ENCODE peak calls at places on chromosomes 1 and 21, in four cellular contexts. One of them, this sample, is unnamed.
A peak's percentile ranks its signal among the peaks of the same experiment; 100 is the strongest.

GRCh38 chr1:227317541-227318002 is 720 bp downstream of the CDC42BPA start:
- DNase-seq in astrocyte: peak; percentile 49
- DNase-seq in mesenchymal stem cell: peak; percentile 84
- DNase-seq in colonic mucosa: peak; percentile 65
- DNase-seq in this sample: peak; percentile 56

GRCh38 chr1:44293761-44294315 is 61.2 kb downstream of the ERI3 start:
- DNase-seq in astrocyte: no peak
- DNase-seq in mesenchymal stem cell: no peak
- DNase-seq in colonic mucosa: peak; percentile 62
- DNase-seq in this sample: no peak

GRCh38 chr1:31238986-31239613 is 587 bp downstream of the NKAIN1 start:
- DNase-seq in astrocyte: no peak
- DNase-seq in mesenchymal stem cell: peak; percentile 35
- DNase-seq in colonic mucosa: peak; percentile 27
- DNase-seq in this sample: peak; percentile 29

GRCh38 chr1:90391116-90391515 is 326.0 kb downstream of the BARHL2 start:
- DNase-seq in astrocyte: peak; percentile 72
- DNase-seq in mesenchymal stem cell: no peak
- DNase-seq in colonic mucosa: no peak
- DNase-seq in this sample: peak; percentile 46

GRCh38 chr1:25020851-25021585 is 90.9 kb upstream of the RUNX3 start:
- DNase-seq in astrocyte: no peak
- DNase-seq in mesenchymal stem cell: no peak
- DNase-seq in colonic mucosa: no peak
- DNase-seq in this sample: no peak

GRCh38 chr1:44154665-44155064 is 13.2 kb upstream of the KLF18 start:
- DNase-seq in astrocyte: peak; percentile 6
- DNase-seq in mesenchymal stem cell: no peak
- DNase-seq in colonic mucosa: no peak
- DNase-seq in this sample: peak; percentile 13

GRCh38 chr1:70627910-70628309 is 216.8 kb downstream of the CTH start:
- DNase-seq in astrocyte: no peak
- DNase-seq in mesenchymal stem cell: no peak
- DNase-seq in colonic mucosa: no peak
- DNase-seq in this sample: peak; percentile 37

GRCh38 chr1:161162052-161162451 is 2.8 kb downstream of the USP21 start:
- DNase-seq in astrocyte: no peak
- DNase-seq in mesenchymal stem cell: no peak
- DNase-seq in colonic mucosa: no peak
- DNase-seq in this sample: no peak

GRCh38 chr21:46368533-46369285 is 44.8 kb downstream of the PCNT start:
- DNase-seq in astrocyte: no peak
- DNase-seq in mesenchymal stem cell: no peak
- DNase-seq in colonic mucosa: no peak
- DNase-seq in this sample: no peak

GRCh38 chr1:182444497-182444896 is 5.4 kb upstream of the RGSL1 start:
- DNase-seq in astrocyte: no peak
- DNase-seq in mesenchymal stem cell: no peak
- DNase-seq in colonic mucosa: no peak
- DNase-seq in this sample: no peak

GRCh38 chr21:15775981-15776380 is 46.2 kb downstream of the USP25 start:
- DNase-seq in astrocyte: peak; percentile 81
- DNase-seq in mesenchymal stem cell: peak; percentile 84
- DNase-seq in colonic mucosa: no peak
- DNase-seq in this sample: peak; percentile 82

GRCh38 chr1:92960395-92961130 is 699 bp downstream of the DIPK1A start:
- DNase-seq in astrocyte: peak; percentile 70
- DNase-seq in mesenchymal stem cell: peak; percentile 89
- DNase-seq in colonic mucosa: peak; percentile 76
- DNase-seq in this sample: peak; percentile 81

GRCh38 chr1:230548997-230549396 is 93.3 kb upstream of the COG2 start:
- DNase-seq in astrocyte: no peak
- DNase-seq in mesenchymal stem cell: no peak
- DNase-seq in colonic mucosa: no peak
- DNase-seq in this sample: no peak

GRCh38 chr1:184299796-184300195 is 87.0 kb upstream of the C1orf21 start:
- DNase-seq in astrocyte: no peak
- DNase-seq in mesenchymal stem cell: no peak
- DNase-seq in colonic mucosa: no peak
- DNase-seq in this sample: no peak

GRCh38 chr1:214514032-214514818 is 37.2 kb downstream of the PTPN14 start:
- DNase-seq in astrocyte: peak; percentile 71
- DNase-seq in mesenchymal stem cell: peak; percentile 75
- DNase-seq in colonic mucosa: no peak
- DNase-seq in this sample: no peak

GRCh38 chr1:206544562-206545257 is 37.4 kb downstream of the RASSF5 start:
- DNase-seq in astrocyte: no peak
- DNase-seq in mesenchymal stem cell: peak; percentile 61
- DNase-seq in colonic mucosa: peak; percentile 85
- DNase-seq in this sample: peak; percentile 31

GRCh38 chr1:12386130-12386529 is 156.3 kb downstream of the VPS13D start:
- DNase-seq in astrocyte: peak; percentile 26
- DNase-seq in mesenchymal stem cell: no peak
- DNase-seq in colonic mucosa: no peak
- DNase-seq in this sample: peak; percentile 84

GRCh38 chr1:89725016-89725380 is 92.1 kb downstream of the LRRC8C start:
- DNase-seq in astrocyte: peak; percentile 76
- DNase-seq in mesenchymal stem cell: peak; percentile 83
- DNase-seq in colonic mucosa: peak; percentile 43
- DNase-seq in this sample: peak; percentile 81

GRCh38 chr1:29736582-29737188 is 500.4 kb downstream of the PTPRU start:
- DNase-seq in astrocyte: peak; percentile 37
- DNase-seq in mesenchymal stem cell: peak; percentile 43
- DNase-seq in colonic mucosa: peak; percentile 42
- DNase-seq in this sample: peak; percentile 24

GRCh38 chr1:41728403-41729202 is 190.1 kb downstream of the HIVEP3 start:
- DNase-seq in astrocyte: no peak
- DNase-seq in mesenchymal stem cell: peak; percentile 23
- DNase-seq in colonic mucosa: peak; percentile 25
- DNase-seq in this sample: no peak

GRCh38 chr1:18941221-18942141 is 15.0 kb downstream of the IFFO2 start:
- DNase-seq in astrocyte: peak; percentile 98
- DNase-seq in mesenchymal stem cell: no peak
- DNase-seq in colonic mucosa: no peak
- DNase-seq in this sample: peak; percentile 98

GRCh38 chr1:10873189-10873588 is 76.7 kb upstream of the CASZ1 start:
- DNase-seq in astrocyte: no peak
- DNase-seq in mesenchymal stem cell: no peak
- DNase-seq in colonic mucosa: no peak
- DNase-seq in this sample: no peak

GRCh38 chr1:153518562-153518961 is 17.2 kb downstream of the S100A6 start:
- DNase-seq in astrocyte: no peak
- DNase-seq in mesenchymal stem cell: peak; percentile 36
- DNase-seq in colonic mucosa: no peak
- DNase-seq in this sample: no peak

GRCh38 chr1:170881268-170882265 is 53.8 kb upstream of the MROH9 start:
- DNase-seq in astrocyte: peak; percentile 17
- DNase-seq in mesenchymal stem cell: peak; percentile 22
- DNase-seq in colonic mucosa: peak; percentile 27
- DNase-seq in this sample: peak; percentile 12

GRCh38 chr21:21309510-21309909 is 311.3 kb downstream of the NCAM2 start:
- DNase-seq in astrocyte: no peak
- DNase-seq in mesenchymal stem cell: no peak
- DNase-seq in colonic mucosa: no peak
- DNase-seq in this sample: no peak

GRCh38 chr1:150561830-150562367 is 12.7 kb downstream of the ADAMTSL4 start:
- DNase-seq in astrocyte: peak; percentile 89
- DNase-seq in mesenchymal stem cell: peak; percentile 96
- DNase-seq in colonic mucosa: peak; percentile 96
- DNase-seq in this sample: peak; percentile 86

GRCh38 chr1:150559627-150560010 is 10.4 kb downstream of the ADAMTSL4 start:
- DNase-seq in astrocyte: no peak
- DNase-seq in mesenchymal stem cell: no peak
- DNase-seq in colonic mucosa: no peak
- DNase-seq in this sample: no peak

GRCh38 chr1:150560011-150560438 is 10.8 kb downstream of the ADAMTSL4 start:
- DNase-seq in astrocyte: no peak
- DNase-seq in mesenchymal stem cell: peak; percentile 76
- DNase-seq in colonic mucosa: peak; percentile 91
- DNase-seq in this sample: no peak

GRCh38 chr1:150560986-150561829 is 12.0 kb downstream of the ADAMTSL4 start:
- DNase-seq in astrocyte: peak; percentile 98
- DNase-seq in mesenchymal stem cell: peak; percentile 99
- DNase-seq in colonic mucosa: peak; percentile 96
- DNase-seq in this sample: peak; percentile 98

DNA sequence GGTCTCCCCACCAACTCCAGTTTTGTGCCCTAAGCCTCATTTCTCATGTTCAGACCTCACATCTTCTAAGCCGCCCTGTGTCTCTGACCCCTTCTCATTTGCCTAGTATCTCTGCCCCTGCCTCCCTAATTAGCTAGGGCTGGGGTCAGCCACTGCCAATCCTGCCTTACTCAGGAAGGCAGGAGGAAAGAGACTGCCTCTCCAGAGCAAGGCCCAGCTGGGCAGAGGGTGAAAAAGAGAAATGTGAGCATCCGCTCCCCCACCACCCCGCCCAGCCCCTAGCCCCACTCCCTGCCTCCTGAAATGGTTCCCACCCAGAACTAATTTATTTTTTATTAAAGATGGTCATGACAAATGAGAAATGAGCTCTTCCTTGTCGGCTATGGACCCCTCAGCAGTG is 11.4 kb downstream of the ADAMTSL4 start:
- DNase-seq in astrocyte: no peak
- DNase-seq in mesenchymal stem cell: no peak
- DNase-seq in colonic mucosa: no peak
- DNase-seq in this sample: no peak
- H3K9ac ChIP-seq in astrocyte: peak overlapping the region; percentile 99
- H3K9ac ChIP-seq in mesenchymal stem cell: peak overlapping the region; percentile 98
- H3K9ac ChIP-seq in colonic mucosa: peak overlapping the region; percentile 93
- H3K9ac ChIP-seq in this sample: peak overlapping the region; percentile 92

DNA sequence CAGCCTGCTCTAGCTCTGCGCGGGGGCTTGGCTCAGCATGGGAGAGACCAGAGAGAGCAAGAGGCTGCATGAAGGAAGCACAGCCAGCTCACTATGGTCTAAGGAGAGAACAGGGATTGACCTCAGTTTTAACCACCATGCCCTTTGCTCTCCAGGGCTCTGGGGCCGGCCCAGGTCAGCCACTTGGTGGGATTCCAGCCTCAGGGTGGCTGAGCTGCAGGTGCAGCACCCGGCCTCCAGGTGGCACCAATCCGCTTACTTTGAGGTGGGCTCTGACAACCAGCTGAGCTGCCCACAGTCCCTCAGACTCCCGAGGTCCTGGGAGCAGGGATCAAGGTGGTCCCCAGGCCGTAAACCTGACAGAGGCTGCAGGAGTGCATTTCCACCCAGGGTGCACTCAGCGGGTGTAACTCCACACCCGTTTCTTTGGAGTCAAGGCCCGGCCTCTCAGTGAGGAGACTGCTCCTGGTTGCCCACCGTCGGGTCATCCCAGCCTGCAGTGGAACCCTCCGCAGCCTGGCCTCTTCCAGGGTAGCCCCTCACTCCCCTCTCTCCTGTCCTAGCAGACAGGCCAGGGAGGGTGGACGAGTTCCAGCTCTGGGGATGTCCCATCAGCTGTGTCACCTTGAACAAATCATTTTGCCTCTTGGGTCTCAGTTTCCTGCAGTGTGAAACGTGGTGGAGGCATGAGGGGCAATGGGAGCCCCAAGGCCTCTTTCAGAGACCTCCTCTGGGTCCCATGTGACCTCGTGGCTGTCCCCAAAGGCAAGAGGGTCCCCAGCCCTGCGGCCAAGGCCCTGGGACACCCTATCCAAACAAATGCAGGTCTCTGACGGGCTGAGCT is 607 bp upstream of the LGR6 start:
- DNase-seq in astrocyte: peak; percentile 16
- DNase-seq in mesenchymal stem cell: peak; percentile 52
- DNase-seq in colonic mucosa: peak; percentile 56
- DNase-seq in this sample: no peak
- H3K9ac ChIP-seq in astrocyte: no peak overlapping the region
- H3K9ac ChIP-seq in mesenchymal stem cell: no peak overlapping the region
- H3K9ac ChIP-seq in colonic mucosa: no peak overlapping the region
- H3K9ac ChIP-seq in this sample: no peak overlapping the region

DNA sequence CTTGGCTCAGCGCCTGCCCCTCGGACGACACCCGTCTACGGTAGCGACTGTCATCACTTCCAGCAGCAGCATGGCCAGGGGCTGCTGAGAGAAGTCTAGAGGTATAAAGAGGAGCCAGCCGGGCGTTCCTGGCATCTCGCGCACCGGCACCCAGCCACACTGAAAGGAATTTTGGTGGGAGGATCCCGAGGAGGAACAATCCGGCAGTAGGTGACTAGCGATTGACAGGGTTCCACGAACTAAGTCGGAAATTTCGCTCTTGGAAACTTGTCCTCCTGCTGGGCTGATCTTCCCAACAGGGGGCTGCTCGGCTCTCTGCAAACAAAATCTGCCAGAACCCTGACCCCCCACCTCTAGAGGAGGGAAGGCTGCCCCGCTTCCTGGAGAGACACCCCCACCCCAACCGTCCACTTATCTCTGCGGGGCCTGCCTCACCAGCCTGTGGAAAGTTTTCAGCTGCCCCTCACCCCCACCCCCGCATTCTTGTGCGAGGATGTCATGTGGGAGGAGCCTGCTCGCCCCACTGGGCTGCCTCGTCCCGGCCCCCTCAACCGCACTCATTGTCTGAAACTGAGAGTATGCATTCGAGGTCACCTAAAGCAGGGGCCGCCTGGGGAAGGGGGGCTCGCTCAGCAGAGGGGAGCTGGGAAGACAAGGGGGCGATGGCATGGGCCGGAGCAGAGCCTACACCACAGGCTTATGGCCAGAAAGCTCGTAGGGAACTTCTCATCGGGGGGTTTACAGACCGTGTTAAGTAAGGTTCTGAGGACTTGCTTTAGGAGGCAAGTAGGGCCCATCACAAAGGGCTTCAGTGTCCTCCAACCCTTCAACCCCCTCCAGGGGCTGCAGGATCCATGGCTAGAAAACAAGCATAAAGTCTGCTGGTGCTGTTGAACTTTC is 9.6 kb downstream of the EPHA2 start:
- DNase-seq in astrocyte: peak; percentile 92
- DNase-seq in mesenchymal stem cell: peak; percentile 94
- DNase-seq in colonic mucosa: peak; percentile 50
- DNase-seq in this sample: peak; percentile 72
- H3K9ac ChIP-seq in astrocyte: peak overlapping the region; percentile 79
- H3K9ac ChIP-seq in mesenchymal stem cell: peak overlapping the region; percentile 91
- H3K9ac ChIP-seq in colonic mucosa: peak overlapping the region; percentile 42
- H3K9ac ChIP-seq in this sample: peak overlapping the region; percentile 46

DNA sequence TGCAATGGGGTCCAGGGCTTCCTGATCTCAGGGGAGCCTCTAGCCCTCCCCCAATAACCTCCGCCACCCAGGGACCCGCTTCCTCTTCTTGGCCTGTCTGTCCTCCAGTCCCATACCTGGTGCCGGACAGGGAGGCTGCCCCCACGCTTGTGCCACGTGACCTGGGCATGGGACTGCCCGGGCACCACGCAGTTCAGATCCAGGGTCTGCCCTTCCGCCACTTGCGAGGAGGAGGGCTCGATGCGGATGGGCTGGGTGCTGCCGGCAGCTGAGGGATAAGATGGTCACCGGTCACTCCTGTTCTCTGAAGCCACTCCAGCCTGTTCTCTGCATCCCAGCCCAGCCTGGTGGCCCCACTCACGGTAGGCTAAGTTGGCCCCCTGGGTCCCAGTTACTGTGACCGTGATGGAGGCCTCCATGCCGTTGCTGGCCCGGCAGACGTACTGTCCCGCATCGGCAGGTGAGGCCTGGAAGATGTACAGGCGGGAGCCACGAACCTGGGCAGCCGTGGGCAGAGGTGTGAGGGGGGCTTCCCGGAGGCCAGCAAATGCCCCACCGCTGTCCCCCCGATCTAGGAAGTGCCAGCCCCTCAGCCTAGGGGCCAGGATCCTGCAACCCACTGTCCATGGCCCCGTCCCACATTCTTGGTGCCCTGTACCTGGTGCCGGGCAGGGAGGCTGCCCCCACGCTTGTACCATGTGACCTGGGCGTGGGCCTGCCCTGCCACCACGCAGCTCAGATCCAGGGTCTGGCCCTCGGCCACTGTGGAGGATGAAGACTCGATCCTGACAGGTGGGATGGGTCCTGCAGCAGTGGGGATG is 39.6 kb downstream of the LDLRAD2 start:
- DNase-seq in astrocyte: no peak
- DNase-seq in mesenchymal stem cell: no peak
- DNase-seq in colonic mucosa: no peak
- DNase-seq in this sample: no peak
- H3K9ac ChIP-seq in astrocyte: no peak overlapping the region
- H3K9ac ChIP-seq in mesenchymal stem cell: no peak overlapping the region
- H3K9ac ChIP-seq in colonic mucosa: no peak overlapping the region
- H3K9ac ChIP-seq in this sample: no peak overlapping the region